ENCODE peak calls at places on chromosomes 5 and 9, in eight cellular contexts. N, E, Y, C, S, U, K and T are unnamed samples.

GRCh38 chr5:74865293-74865798 is 841 bp downstream of the FAM169A start:
- DNase-seq in U (peak), S (no peak), C (no peak), Y (no peak), K (no peak), E (no peak), N (no peak), T (no peak)

GRCh38 chr5:2996687-2997086 is 245.2 kb upstream of the IRX2 start:
- DNase-seq in U (no peak), N (no peak), E (no peak), K (no peak), S (no peak), C (no peak), Y (no peak), T (no peak)

GRCh38 chr5:27830551-27830950 is 792.2 kb upstream of the CDH9 start:
- DNase-seq in C (no peak), N (no peak), U (peak), E (no peak), S (no peak), K (peak), Y (no peak), T (no peak)

GRCh38 chr5:115888027-115888426 is 46.3 kb downstream of the AP3S1 start:
- DNase-seq in N (no peak), S (peak), E (no peak), U (peak), K (peak), Y (no peak), C (no peak), T (peak)

GRCh38 chr9:91131433-91131839 is 230.3 kb downstream of the AUH start:
- DNase-seq in U (peak), N (peak), C (no peak), E (no peak), Y (peak), K (peak), S (no peak), T (peak)

GRCh38 chr5:132235340-132235739 is 7.7 kb upstream of the P4HA2 start:
- DNase-seq in E (no peak), N (no peak), K (no peak), C (no peak), U (no peak), Y (no peak), S (no peak), T (no peak)

GRCh38 chr9:36401179-36401740 is 1.2 kb upstream of the RNF38 start:
- DNase-seq in N (no peak), K (peak), E (no peak), Y (no peak), U (peak), C (peak), S (peak), T (peak)

GRCh38 chr9:89078860-89079259 is 87.6 kb downstream of the S1PR3 start:
- DNase-seq in N (no peak), U (no peak), Y (no peak), K (peak), C (peak), S (no peak), E (no peak), T (peak)

GRCh38 chr9:114003756-114004155 is 74.3 kb downstream of the AMBP start:
- DNase-seq in S (no peak), U (no peak), K (no peak), N (no peak), Y (no peak), E (no peak), C (no peak), T (peak)

GRCh38 chr9:109894921-109895758 is 115.1 kb downstream of the PALM2AKAP2 start:
- DNase-seq in C (no peak), S (peak), N (no peak), E (no peak), Y (peak), U (no peak), K (peak), T (peak)

GRCh38 chr5:52657231-52657645 is 130.5 kb upstream of the ITGA1 start:
- DNase-seq in S (peak), E (peak), K (peak), U (peak), Y (no peak), N (no peak), C (peak), T (peak)

GRCh38 chr5:72179816-72180440 is 72.7 kb downstream of the MAP1B start:
- DNase-seq in N (no peak), U (no peak), K (no peak), S (peak), E (no peak), Y (no peak), C (no peak), T (no peak)

GRCh38 chr5:123937230-123937629 is 425.3 kb downstream of the CSNK1G3 start:
- DNase-seq in S (no peak), N (peak), U (peak), Y (no peak), E (peak), K (peak), C (no peak), T (peak)

GRCh38 chr5:10306114-10306513 is 1.6 kb downstream of the CMBL start:
- DNase-seq in Y (no peak), K (no peak), S (no peak), U (no peak), E (no peak), C (no peak), N (no peak), T (no peak)

GRCh38 chr9:89635816-89636215 is 31.0 kb downstream of the GADD45G start:
- DNase-seq in K (no peak), C (peak), Y (no peak), U (no peak), S (no peak), E (no peak), N (no peak), T (no peak)

GRCh38 chr5:154473581-154474266 is 4.3 kb downstream of the HAND1 start:
- DNase-seq in K (no peak), E (no peak), C (no peak), N (no peak), Y (no peak), S (no peak), U (no peak), T (no peak)

GRCh38 chr5:58582004-58582403 is 871 bp upstream of the RAB3C start:
- DNase-seq in S (no peak), E (no peak), Y (no peak), U (no peak), C (no peak), N (no peak), K (no peak), T (peak)

GRCh38 chr5:31362931-31363568 is 168.8 kb downstream of the DROSHA start:
- DNase-seq in U (no peak), E (no peak), N (no peak), S (no peak), C (no peak), Y (no peak), K (peak), T (no peak)

GRCh38 chr9:118882674-118883073 is 486.6 kb downstream of the BRINP1 start:
- DNase-seq in U (no peak), C (no peak), S (no peak), Y (no peak), K (peak), N (no peak), E (no peak), T (no peak)

GRCh38 chr9:91751922-91752321 is 198.1 kb downstream of the ROR2 start:
- DNase-seq in K (peak), S (no peak), U (no peak), N (no peak), E (no peak), Y (no peak), C (no peak), T (no peak)

GRCh38 chr5:169803077-169803981 is 166.3 kb downstream of the DOCK2 start:
- DNase-seq in E (no peak), S (no peak), K (peak), N (peak), Y (no peak), U (no peak), C (no peak), T (no peak)

GRCh38 chr9:110206388-110206787 is 1.6 kb downstream of the C9orf152 start:
- DNase-seq in S (no peak), N (no peak), U (no peak), C (no peak), K (no peak), Y (no peak), E (no peak), T (no peak)

GRCh38 chr9:118170032-118170955 is 466.1 kb downstream of the TLR4 start:
- DNase-seq in S (peak), K (peak), C (peak), U (peak), Y (no peak), E (no peak), N (no peak), T (peak)

GRCh38 chr9:137021979-137022619 is 5.9 kb downstream of the ABCA2 start:
- DNase-seq in S (peak), E (peak), U (peak), N (peak), Y (peak), C (no peak), K (peak), T (peak)

GRCh38 chr9:124040935-124041816 is 29.6 kb downstream of the LHX2 start:
- DNase-seq in E (peak), S (no peak), U (no peak), Y (peak), C (no peak), N (peak), K (no peak), T (peak)

GRCh38 chr5:313265-313664 is 8.2 kb upstream of the AHRR start:
- DNase-seq in K (no peak), U (no peak), S (no peak), C (no peak), Y (no peak), E (no peak), N (no peak), T (no peak)

GRCh38 chr9:93648836-93649235 is 72.5 kb downstream of the PHF2 start:
- DNase-seq in U (no peak), C (no peak), K (no peak), E (no peak), Y (no peak), N (no peak), S (no peak), T (no peak)

GRCh38 chr9:37511006-37511714 is 25.4 kb downstream of the POLR1E start:
- DNase-seq in Y (no peak), N (no peak), C (no peak), E (no peak), S (no peak), K (no peak), U (no peak), T (peak)

GRCh38 chr9:86500667-86501435 is 146.6 kb upstream of the TUT7 start:
- DNase-seq in Y (no peak), K (peak), S (no peak), C (peak), N (no peak), E (no peak), U (peak), T (no peak)